ENCODE peak calls at places on chromosomes 13 and 19, in eight cellular contexts. M, X, T, Y, R, D, S and V are unnamed samples.

GRCh38 chr13:64688893-64689677 is 2541.1 kb downstream of the PCDH9 start:
- DNase-seq in D (no peak), X (no peak), T (no peak), S (no peak), Y (no peak), M (no peak), R (peak; percentile 1), V (no peak)

GRCh38 chr19:50667759-50668231 is 18.6 kb downstream of the C19orf81 start:
- DNase-seq in T (no peak), X (no peak), Y (no peak), D (no peak), R (no peak), S (no peak), M (no peak), V (no peak)

GRCh38 chr13:102131246-102131645 is 270.6 kb downstream of the FGF14 start:
- DNase-seq in X (peak; percentile 18), R (no peak), D (no peak), S (peak; percentile 7), Y (no peak), T (no peak), M (peak; percentile 3), V (no peak)

GRCh38 chr19:10260141-10260584 is 8.1 kb downstream of the MRPL4 start:
- DNase-seq in M (peak; percentile 38), S (no peak), X (no peak), D (peak; percentile 69), T (no peak), Y (no peak), R (no peak), V (no peak)

GRCh38 chr13:76873454-76873853 is 12.8 kb downstream of the KCTD12 start:
- DNase-seq in X (no peak), R (no peak), D (no peak), M (no peak), Y (no peak), S (no peak), T (no peak), V (no peak)

GRCh38 chr13:111051041-111051440 is 64.1 kb upstream of the ARHGEF7 start:
- DNase-seq in S (no peak), X (no peak), M (no peak), Y (no peak), D (no peak), R (no peak), T (no peak), V (no peak)

GRCh38 chr13:114102521-114103288 is 29.7 kb downstream of the RASA3 start:
- DNase-seq in M (no peak), X (no peak), D (no peak), S (no peak), R (no peak), Y (no peak), T (peak; percentile 7), V (no peak)

GRCh38 chr13:52034616-52035226 is 10.2 kb downstream of the UTP14C start:
- DNase-seq in M (no peak), Y (peak; percentile 17), D (no peak), X (peak; percentile 86), S (no peak), T (no peak), R (no peak), V (no peak)

GRCh38 chr13:113299951-113300350 is 2.9 kb downstream of the LAMP1 start:
- DNase-seq in S (peak; percentile 43), D (no peak), Y (no peak), X (no peak), M (no peak), R (no peak), T (no peak), V (no peak)

GRCh38 chr13:113245858-113246791 is 36.7 kb downstream of the CUL4A start:
- DNase-seq in S (peak; percentile 10), X (no peak), D (no peak), Y (no peak), R (no peak), T (no peak), M (peak; percentile 3), V (no peak)

GRCh38 chr19:48135411-48135810 is 24.8 kb upstream of the PLA2G4C start:
- DNase-seq in T (no peak), S (no peak), X (no peak), R (no peak), D (no peak), M (no peak), Y (no peak), V (no peak)

GRCh38 chr19:6376512-6377193 is 920 bp upstream of the PSPN start:
- DNase-seq in T (no peak), M (no peak), Y (no peak), X (no peak), D (no peak), R (no peak), S (no peak), V (no peak)

GRCh38 chr19:33292595-33293254 is 9.6 kb downstream of the CEBPA start:
- DNase-seq in S (peak; percentile 33), M (peak; percentile 48), X (no peak), Y (peak; percentile 78), T (no peak), R (no peak), D (no peak), V (peak; percentile 19)

GRCh38 chr13:89115307-89115706 is 1444.1 kb downstream of the SLITRK5 start:
- DNase-seq in S (no peak), T (no peak), Y (no peak), M (no peak), X (no peak), D (no peak), R (no peak), V (no peak)

GRCh38 chr19:40217921-40218890 is at the start of gene TTC9B:
- DNase-seq in S (no peak), X (peak; percentile 38), Y (peak; percentile 64), M (no peak), T (no peak), R (no peak), D (no peak), V (no peak)

GRCh38 chr19:52722062-52723005 is 12.5 kb downstream of the ZNF611 start:
- DNase-seq in S (peak; percentile 86), R (peak; percentile 72), Y (no peak), M (peak; percentile 97), X (no peak), D (no peak), T (no peak), V (no peak)

GRCh38 chr19:38515906-38516305 is 82.4 kb downstream of the RYR1 start:
- DNase-seq in Y (no peak), R (no peak), D (no peak), S (no peak), T (no peak), M (no peak), X (no peak), V (no peak)

GRCh38 chr13:83515267-83515666 is 367.0 kb downstream of the SLITRK1 start:
- DNase-seq in D (no peak), R (peak; percentile 9), X (no peak), Y (no peak), T (no peak), S (peak; percentile 73), M (peak; percentile 33), V (no peak)

GRCh38 chr13:24763596-24764275 is at the start of gene RNF17:
- DNase-seq in S (no peak), M (no peak), Y (no peak), X (no peak), T (no peak), D (no peak), R (no peak), V (no peak)

GRCh38 chr19:29285878-29286277 is 72.9 kb upstream of the UQCRFS1 start:
- DNase-seq in R (no peak), D (no peak), T (no peak), X (no peak), Y (peak; percentile 76), S (no peak), M (no peak), V (no peak)

GRCh38 chr19:18856385-18857126 is 24.8 kb downstream of the UPF1 start:
- DNase-seq in Y (no peak), D (no peak), M (peak; percentile 33), S (peak; percentile 71), T (no peak), R (no peak), X (no peak), V (no peak)

GRCh38 chr13:50127726-50128291 is 112.6 kb downstream of the KCNRG start:
- DNase-seq in X (no peak), S (no peak), R (no peak), T (no peak), M (no peak), D (no peak), Y (no peak), V (no peak)

GRCh38 chr13:30727491-30728350 is 7.6 kb upstream of the ALOX5AP start:
- DNase-seq in T (no peak), Y (no peak), X (no peak), D (no peak), S (no peak), M (no peak), R (no peak), V (no peak)

GRCh38 chr19:18233224-18233825 is 7.1 kb upstream of the PDE4C start:
- DNase-seq in M (no peak), T (peak; percentile 50), R (peak; percentile 75), Y (peak; percentile 9), S (peak; percentile 25), D (no peak), X (no peak), V (no peak)

GRCh38 chr13:113648218-113648615 is 9.8 kb downstream of the ATP4B start:
- DNase-seq in R (no peak), D (no peak), S (no peak), M (no peak), Y (peak; percentile 77), T (no peak), X (no peak), V (no peak)

GRCh38 chr13:105465251-105465650 is 1070.2 kb downstream of the EFNB2 start:
- DNase-seq in X (no peak), M (peak; percentile 64), T (no peak), D (no peak), R (no peak), S (no peak), Y (no peak), V (no peak)

GRCh38 chr19:54587026-54587425 is 6.4 kb upstream of the LILRA1 start:
- DNase-seq in M (no peak), R (no peak), S (no peak), Y (no peak), T (no peak), X (no peak), D (no peak), V (no peak)

GRCh38 chr13:74288361-74288911 is 154.2 kb upstream of the KLF12 start:
- DNase-seq in D (no peak), R (no peak), S (no peak), Y (peak; percentile 81), M (peak; percentile 66), T (peak; percentile 35), X (peak; percentile 80), V (peak; percentile 21)

GRCh38 chr13:89936256-89936655 is 1411.2 kb upstream of the MIR17HG start:
- DNase-seq in R (no peak), X (no peak), S (no peak), D (no peak), Y (no peak), T (no peak), M (peak; percentile 1), V (no peak)

GRCh38 chr19:56106993-56107392 is 14.1 kb downstream of the ZNF787 start:
- DNase-seq in T (no peak), D (no peak), R (no peak), X (no peak), Y (no peak), S (no peak), M (no peak), V (no peak)

GRCh38 chr13:104847863-104848262 is 1687.6 kb downstream of the EFNB2 start:
- DNase-seq in M (peak; percentile 21), D (no peak), T (no peak), X (no peak), S (no peak), Y (no peak), R (no peak), V (no peak)